ENCODE peak calls at places on chromosome 7, in seven cellular contexts. H is right cardiac atrium, K is uterus, Y is cardiac muscle cell, R is SK-N-SH, D is prostate gland, F is PC-3. X is an unnamed sample. For H3K9me3 and H3K4me1, the result is how much of the 10 kb centered on the place peaks cover.

GRCh38 chr7:38281211-38281610 is 7.8 kb upstream of the TARP start:
- DNase-seq in D (no peak), H (no peak), Y (no peak), R (no peak), F (no peak), K (no peak), X (no peak)

GRCh38 chr7:116706668-116707126 is 34.7 kb downstream of the MET start:
- DNase-seq in K (no peak), D (no peak), Y (peak), R (no peak), F (peak), H (no peak), X (no peak)

GRCh38 chr7:55484241-55484640 is 88.1 kb downstream of the VOPP1 start:
- DNase-seq in R (no peak), H (no peak), Y (no peak), K (no peak), F (no peak), D (no peak), X (no peak)

GRCh38 chr7:43905954-43906326 is 456 bp downstream of the URGCP start:
- DNase-seq in K (peak), D (peak), F (peak), H (peak), Y (peak), R (peak), X (no peak)

GRCh38 chr7:30771859-30772429 is 727 bp downstream of the MINDY4 start:
- DNase-seq in K (no peak), D (no peak), R (peak), F (no peak), Y (no peak), H (no peak), X (no peak)

GRCh38 chr7:37364871-37365270 is 83.8 kb downstream of the ELMO1 start:
- DNase-seq in D (no peak), F (no peak), K (no peak), R (no peak), H (no peak), Y (no peak), X (no peak)

GRCh38 chr7:143147070-143147469 is 15.2 kb downstream of the PIP start:
- DNase-seq in H (no peak), D (no peak), Y (peak), F (no peak), R (no peak), K (no peak), X (no peak)

GRCh38 chr7:12970626-12971025 is 283.2 kb downstream of the ARL4A start:
- DNase-seq in H (no peak), R (no peak), D (no peak), Y (peak), K (no peak), F (no peak), X (no peak)

GRCh38 chr7:112381311-112382091 is 68.8 kb upstream of the IFRD1 start:
- DNase-seq in Y (no peak), K (no peak), D (no peak), R (no peak), F (no peak), H (no peak), X (no peak)

GRCh38 chr7:9407816-9408215 is 974.4 kb downstream of the NXPH1 start:
- DNase-seq in H (no peak), R (no peak), K (no peak), Y (no peak), F (peak), D (no peak), X (no peak)

GRCh38 chr7:33072471-33072870 is 9.9 kb upstream of the NT5C3A start:
- DNase-seq in D (peak), Y (peak), K (no peak), F (peak), H (no peak), R (no peak), X (no peak)

GRCh38 chr7:118104812-118105441 is 79.0 kb upstream of the LSM8 start:
- DNase-seq in K (no peak), R (peak), F (peak), H (no peak), Y (peak), D (no peak), X (no peak)

GRCh38 chr7:604038-604883 is 84.6 kb upstream of the PDGFA start:
- DNase-seq in F (no peak), D (peak), Y (peak), R (no peak), K (peak), H (peak), X (peak)

GRCh38 chr7:87445897-87446296 is 29.6 kb downstream of the ABCB4 start:
- DNase-seq in Y (no peak), K (no peak), D (no peak), R (no peak), F (no peak), H (no peak), X (no peak)

GRCh38 chr7:103075337-103075918 is 488 bp downstream of the ARMC10 start:
- DNase-seq in Y (peak), R (peak), F (peak), K (peak), H (peak), D (peak), X (peak)

GRCh38 chr7:142482899-142483658 is 225.2 kb upstream of the PRSS58 start:
- DNase-seq in R (peak), K (no peak), H (no peak), Y (peak), D (peak), F (peak), X (no peak)

GRCh38 chr7:106537119-106537518 is 123.8 kb downstream of the CCDC71L start:
- DNase-seq in H (no peak), K (no peak), Y (no peak), R (no peak), F (no peak), D (no peak), X (no peak)

GRCh38 chr7:143936087-143937009 is 1.3 kb downstream of the OR2F2 start:
- DNase-seq in K (no peak), F (no peak), R (peak), H (no peak), Y (peak), D (no peak), X (no peak)

GRCh38 chr7:111560773-111561658 is 1.3 kb downstream of the IMMP2L start:
- DNase-seq in R (peak), H (no peak), D (no peak), K (no peak), Y (peak), F (peak), X (no peak)

GRCh38 chr7:133698127-133698526 is 429.0 kb upstream of the LRGUK start:
- DNase-seq in K (no peak), Y (no peak), R (no peak), F (no peak), H (no peak), D (no peak), X (no peak)

GRCh38 chr7:95718556-95719410 is 53.6 kb upstream of the DYNC1I1 start:
- DNase-seq in F (peak), D (no peak), H (no peak), K (no peak), R (peak), Y (peak), X (no peak)

GRCh38 chr7:1225462-1226154 is 7.1 kb upstream of the UNCX start:
- DNase-seq in K (no peak), F (peak), H (no peak), R (peak), Y (peak), D (no peak), X (no peak)

GRCh38 chr7:139659922-139660316 is 117.9 kb downstream of the HIPK2 start:
- DNase-seq in F (no peak), H (no peak), Y (no peak), R (no peak), D (no peak), K (no peak), X (no peak)

GRCh38 chr7:16412535-16413247 is 8.6 kb downstream of the CRPPA start:
- DNase-seq in H (peak), D (no peak), K (no peak), R (no peak), F (no peak), Y (no peak), X (no peak)

GRCh38 chr7:149496642-149497391 is 792 bp downstream of the ZNF746 start:
- DNase-seq in D (peak), F (peak), H (peak), K (peak), Y (peak), R (peak), X (peak)

GRCh38 chr7:140275069-140275961 is 98.5 kb upstream of the KDM7A start:
- DNase-seq in D (no peak), F (no peak), Y (peak), R (no peak), K (no peak), H (no peak), X (no peak)

GRCh38 chr7:24652551-24652950 is 79.3 kb downstream of the PALS2 start:
- DNase-seq in R (no peak), F (no peak), H (no peak), K (no peak), D (no peak), Y (no peak), X (no peak)

GRCh38 chr7:24656608-24657007 is 83.4 kb downstream of the PALS2 start:
- DNase-seq in D (no peak), H (no peak), Y (no peak), R (no peak), K (no peak), F (no peak), X (no peak)

GRCh38 chr7:24654305-24654704 is 81.1 kb downstream of the PALS2 start:
- DNase-seq in K (no peak), Y (no peak), D (no peak), F (no peak), R (no peak), H (no peak), X (no peak)

GRCh38 chr7:24657980-24658379 is 84.7 kb downstream of the PALS2 start:
- DNase-seq in R (no peak), D (no peak), F (no peak), H (no peak), Y (no peak), K (no peak), X (no peak)

GRCh38 chr7:24653316-24654085 is 80.2 kb downstream of the PALS2 start:
- DNase-seq in H (no peak), R (no peak), F (no peak), K (no peak), Y (no peak), D (peak), X (no peak)
- H3K4me3 ChIP-seq in H (peak), R (no peak), F (no peak), K (no peak), Y (no peak), D (no peak), X (no peak)

GRCh38 chr7:121504478-121504877 is 108.4 kb upstream of the FAM3C start:
- DNase-seq in Y (peak), D (no peak), H (no peak), R (no peak), K (peak), F (peak), X (no peak)

GRCh38 chr7:121503730-121504129 is 107.6 kb upstream of the FAM3C start:
- DNase-seq in K (no peak), R (no peak), F (no peak), Y (no peak), D (no peak), H (no peak), X (no peak)

GRCh38 chr7:121503039-121503438 is 106.9 kb upstream of the FAM3C start:
- DNase-seq in K (no peak), D (no peak), F (no peak), Y (no peak), H (no peak), R (no peak), X (no peak)

GRCh38 chr7:121505021-121505420 is 108.9 kb upstream of the FAM3C start:
- DNase-seq in R (no peak), K (no peak), D (no peak), H (no peak), Y (peak), F (peak), X (no peak)

DNA sequence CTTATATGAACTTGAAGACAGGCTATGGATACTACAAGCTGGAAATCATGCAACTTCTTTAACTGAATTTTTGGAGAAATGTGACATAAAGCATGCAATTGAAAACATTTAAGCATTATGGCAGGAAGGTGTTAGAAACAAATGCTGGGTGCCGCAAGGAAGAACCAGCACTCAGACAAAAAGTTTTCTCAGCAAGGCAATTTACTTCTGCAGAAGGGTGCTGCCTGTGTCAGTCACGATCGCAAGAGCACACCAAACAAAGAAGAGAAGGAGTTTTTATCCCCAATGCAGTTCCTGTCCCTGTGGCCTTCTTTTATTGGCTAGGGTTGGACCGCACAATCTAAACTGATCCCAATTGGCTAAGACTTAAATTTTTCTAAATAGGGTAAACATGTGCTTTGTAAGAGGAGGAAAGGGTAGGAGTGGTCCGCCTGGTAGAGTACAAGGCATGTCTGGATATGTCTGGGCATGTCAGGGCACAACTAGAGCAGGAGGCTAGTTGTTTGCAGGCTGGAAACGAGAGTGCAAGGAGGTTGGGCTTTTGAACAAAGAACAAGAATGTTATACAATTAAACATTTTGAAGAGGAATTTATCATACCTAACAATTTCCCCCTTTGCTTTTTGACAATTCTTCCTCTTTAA is 109.6 kb upstream of the FAM3C start:
- DNase-seq in R (no peak), H (no peak), Y (no peak), D (no peak), F (no peak), K (no peak), X (no peak)
- H3K9me3 ChIP-seq in R (under half), H (under half), Y (under half), D (under half), F (under half), K (under half), X (under half)

DNA sequence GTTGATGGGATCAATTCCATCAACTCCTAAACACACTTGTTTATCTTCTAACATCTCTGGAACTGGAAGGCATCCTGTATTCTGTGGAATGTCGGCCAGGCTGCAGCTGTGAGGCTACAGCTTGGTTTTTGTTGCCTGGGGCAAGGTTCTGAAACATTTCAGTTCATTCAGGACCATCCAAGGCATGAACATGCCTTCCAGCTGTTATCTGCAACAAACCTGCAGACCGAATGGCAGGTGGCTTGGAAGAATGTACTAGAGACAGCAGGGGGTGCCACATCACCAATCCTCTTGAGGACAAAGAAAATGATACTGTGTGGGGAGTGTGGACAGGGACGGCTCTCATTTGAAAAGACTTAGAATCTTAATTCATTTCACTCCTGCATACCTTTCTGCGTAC is 12.4 kb downstream of the PAPOLB start:
- DNase-seq in H (no peak), Y (peak), K (no peak), F (peak), R (peak), D (peak), X (no peak)
- H3K4me1 ChIP-seq in H (under half), Y (under half), K (under half), F (under half), R (under half), D (under half), X (under half)

GRCh38 chr7:98613601-98614425 is 3.3 kb upstream of the NPTX2 start:
- DNase-seq in K (no peak), R (no peak), F (peak), D (no peak), Y (peak), H (no peak), X (no peak)

GRCh38 chr7:98617960-98618418 is 904 bp downstream of the NPTX2 start:
- DNase-seq in H (no peak), K (no peak), F (no peak), R (peak), Y (no peak), D (no peak), X (no peak)

GRCh38 chr7:98618786-98619185 is 1.7 kb downstream of the NPTX2 start:
- DNase-seq in R (no peak), D (no peak), K (no peak), H (no peak), F (no peak), Y (no peak), X (no peak)

GRCh38 chr7:98617051-98617959 is at the start of gene NPTX2:
- DNase-seq in F (no peak), R (peak), Y (peak), H (no peak), K (no peak), D (peak), X (no peak)

GRCh38 chr7:98616381-98617050 is 569 bp upstream of the NPTX2 start:
- DNase-seq in F (no peak), H (no peak), K (no peak), D (no peak), Y (no peak), R (no peak), X (no peak)
- H3K4me3 ChIP-seq in F (no peak), H (no peak), K (no peak), D (peak), Y (peak), R (peak), X (no peak)

GRCh38 chr7:152868122-152869040 is 108.8 kb downstream of the ACTR3B start:
- DNase-seq in K (no peak), F (no peak), D (no peak), H (no peak), R (no peak), Y (no peak), X (no peak)

GRCh38 chr7:152869041-152869676 is 109.6 kb downstream of the ACTR3B start:
- DNase-seq in F (no peak), Y (no peak), K (no peak), H (no peak), D (no peak), R (no peak), X (no peak)

GRCh38 chr7:152870106-152870693 is 110.6 kb downstream of the ACTR3B start:
- DNase-seq in K (no peak), H (no peak), F (no peak), D (no peak), R (no peak), Y (no peak), X (no peak)

GRCh38 chr7:152871005-152871677 is 111.6 kb downstream of the ACTR3B start:
- DNase-seq in D (no peak), Y (no peak), K (no peak), H (no peak), R (no peak), F (no peak), X (no peak)

DNA sequence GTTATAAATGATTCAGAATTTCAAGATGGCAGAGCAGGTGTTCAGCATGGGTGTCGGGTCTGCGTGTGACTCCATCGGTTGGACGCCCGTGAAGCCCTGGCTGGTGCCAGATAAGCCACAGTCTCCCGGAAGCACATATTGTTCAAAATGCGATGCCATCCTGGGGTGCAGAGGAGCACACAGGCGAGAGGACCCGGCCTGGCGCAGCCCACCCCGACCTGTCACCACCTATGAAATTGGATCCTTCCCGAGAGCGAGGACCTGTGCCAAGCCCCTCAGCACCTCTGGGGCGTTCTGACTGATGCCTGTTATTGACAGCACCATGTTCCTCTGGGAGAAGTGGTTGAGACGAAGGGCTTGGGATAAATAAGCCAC is 110.1 kb downstream of the ACTR3B start:
- DNase-seq in R (no peak), F (no peak), H (no peak), Y (no peak), D (no peak), K (no peak), X (no peak)
- H3K9me3 ChIP-seq in R (under half), F (under half), H (under half), Y (under half), D (under half), K (under half), X (under half)

DNA sequence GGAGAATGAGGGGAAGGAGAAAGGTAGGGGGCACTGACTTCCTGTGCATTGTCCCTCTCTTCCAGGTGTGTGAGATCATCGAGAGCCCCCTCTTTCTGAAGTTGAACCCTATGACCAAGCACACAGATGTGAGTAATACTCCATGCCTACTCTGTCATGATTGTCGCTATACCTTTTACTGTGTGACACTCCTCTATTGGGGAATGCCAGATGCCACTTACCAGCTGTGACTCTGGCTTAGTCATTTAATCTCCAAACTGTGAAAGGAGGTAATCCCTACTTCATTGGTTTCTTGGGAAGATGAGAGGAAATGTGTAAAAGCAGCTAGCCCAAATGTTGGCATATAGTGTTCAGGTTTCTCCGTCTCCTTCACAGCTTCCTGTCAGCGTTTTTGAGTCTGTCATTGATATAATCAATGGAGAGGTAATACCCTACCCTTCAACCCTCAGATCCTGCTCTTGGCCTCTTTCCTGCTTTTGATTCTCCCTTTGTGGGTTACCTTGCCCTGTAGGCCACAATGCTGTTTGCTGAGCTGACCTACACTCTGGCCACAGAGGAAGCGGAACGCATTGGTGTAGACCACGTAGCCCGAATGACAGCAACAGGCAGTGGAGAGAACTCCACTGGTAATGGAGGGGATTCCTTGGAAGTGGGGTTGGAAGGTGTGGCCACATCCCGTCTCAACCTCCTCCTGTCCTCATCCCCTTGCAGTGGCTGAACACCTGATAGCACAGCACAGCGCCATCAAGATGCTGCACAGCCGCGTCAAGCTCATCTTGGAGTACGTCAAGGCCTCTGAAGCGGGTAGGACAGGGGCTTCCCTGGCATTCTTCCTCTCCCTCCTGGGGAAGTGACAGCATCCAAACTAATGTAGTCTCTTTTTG is 2.0 kb downstream of the COPS6 start:
- DNase-seq in R (peak), D (no peak), F (peak), Y (no peak), H (no peak), K (no peak), X (no peak)
- H3K4me1 ChIP-seq in R (under half), D (under half), F (under half), Y (under half), H (under half), K (under half), X (under half)